ENCODE peak calls at places on chromosomes 3 and 15, in ten cellular contexts. X, K, M, C, F, A, H, O, N and P are unnamed samples.

GRCh38 chr3:192802957-192803899 is 75.9 kb upstream of the FGF12 start:
- DNase-seq in X (peak; percentile 50), K (no peak), M (peak; percentile 59), C (no peak), F (no peak), A (no peak), H (peak; percentile 70), O (peak; percentile 78), N (peak; percentile 20), P (no peak)

GRCh38 chr3:117499189-117499870 is 789.8 kb downstream of the TUSC7 start:
- DNase-seq in X (no peak), K (no peak), M (no peak), C (no peak), F (no peak), A (no peak), H (no peak), O (no peak), N (no peak), P (no peak)

GRCh38 chr3:61141184-61141583 is 110.1 kb downstream of the FHIT start:
- DNase-seq in X (no peak), K (no peak), M (no peak), C (no peak), F (no peak), A (no peak), H (no peak), O (no peak), N (no peak), P (no peak)

GRCh38 chr15:69546182-69546581 is 93.6 kb downstream of the RPLP1 start:
- DNase-seq in X (no peak), K (no peak), M (no peak), C (no peak), F (no peak), A (no peak), H (no peak), O (no peak), N (no peak), P (no peak)

GRCh38 chr15:101689901-101690300 is 34.4 kb downstream of the TARS3 start:
- DNase-seq in X (no peak), K (no peak), M (peak; percentile 68), C (no peak), F (no peak), A (no peak), H (peak; percentile 79), O (peak; percentile 78), N (peak; percentile 69), P (no peak)

GRCh38 chr3:180306691-180307090 is 270.0 kb upstream of the PEX5L start:
- DNase-seq in X (no peak), K (no peak), M (peak; percentile 25), C (no peak), F (no peak), A (no peak), H (peak; percentile 35), O (no peak), N (no peak), P (no peak)

GRCh38 chr3:101381809-101382208 is 61.4 kb upstream of the IMPG2 start:
- DNase-seq in X (no peak), K (no peak), M (peak; percentile 58), C (no peak), F (no peak), A (no peak), H (peak; percentile 61), O (peak; percentile 70), N (peak; percentile 5), P (no peak)

GRCh38 chr3:72152551-72153476 is 367.9 kb upstream of the PROK2 start:
- DNase-seq in X (peak; percentile 17), K (peak; percentile 35), M (peak; percentile 69), C (peak; percentile 76), F (peak; percentile 72), A (peak; percentile 91), H (peak; percentile 95), O (peak; percentile 69), N (peak; percentile 43), P (no peak)

GRCh38 chr15:89654847-89655805 is at the start of gene KIF7:
- DNase-seq in X (peak; percentile 60), K (peak; percentile 72), M (peak; percentile 47), C (no peak), F (no peak), A (peak; percentile 31), H (peak; percentile 40), O (peak; percentile 29), N (peak; percentile 16), P (no peak)

GRCh38 chr15:84731774-84732173 is 15.8 kb upstream of the SEC11A start:
- DNase-seq in X (no peak), K (no peak), M (peak; percentile 81), C (no peak), F (no peak), A (no peak), H (peak; percentile 83), O (peak; percentile 70), N (peak; percentile 28), P (no peak)

GRCh38 chr3:851098-851790 is 241.6 kb upstream of the CNTN6 start:
- DNase-seq in X (no peak), K (no peak), M (no peak), C (no peak), F (no peak), A (no peak), H (no peak), O (peak; percentile 27), N (no peak), P (no peak)

GRCh38 chr3:174016186-174016585 is 618.6 kb downstream of the NLGN1 start:
- DNase-seq in X (no peak), K (no peak), M (peak; percentile 92), C (no peak), F (no peak), A (no peak), H (peak; percentile 95), O (peak; percentile 93), N (peak; percentile 74), P (no peak)

GRCh38 chr3:189282189-189282588 is 110.4 kb downstream of the TPRG1 start:
- DNase-seq in X (no peak), K (no peak), M (no peak), C (no peak), F (no peak), A (no peak), H (no peak), O (no peak), N (no peak), P (no peak)

DNA sequence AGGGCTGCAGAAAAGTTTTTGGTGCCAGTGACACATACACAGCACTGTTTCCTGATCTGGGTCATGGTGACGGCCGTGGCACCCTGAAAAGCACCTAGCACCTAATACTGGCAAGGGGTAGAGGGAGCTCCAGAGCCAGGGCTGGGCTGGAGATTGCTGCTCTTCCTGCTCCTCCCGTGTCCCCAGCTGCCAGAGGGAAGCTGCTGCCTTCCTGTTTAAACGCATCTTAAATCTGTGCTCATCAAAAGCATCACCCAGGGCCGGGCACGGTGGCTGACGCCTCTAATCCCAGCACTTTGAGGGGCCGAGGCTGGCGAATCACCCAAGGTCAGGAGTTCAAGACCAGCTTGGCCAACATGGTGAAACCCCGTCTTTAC is 156.7 kb upstream of the MEF2A start:
- DNase-seq in X (peak; percentile 76), K (no peak), M (peak; percentile 60), C (peak; percentile 69), F (no peak), A (peak; percentile 65), H (peak; percentile 66), O (peak; percentile 75), N (peak; percentile 37), P (no peak)
- TF ChIP-seq CTCF in X (peak; percentile 59), K (no peak), M (peak; percentile 60), C (peak; percentile 34), F (no peak), A (peak; percentile 33), H (peak; percentile 66), O (peak; percentile 86), N (peak; percentile 81), P (no peak)

GRCh38 chr3:126476166-126476975 is 680 bp upstream of the ZXDC start:
- DNase-seq in X (peak; percentile 72), K (no peak), M (peak; percentile 25), C (peak; percentile 59), F (peak; percentile 64), A (peak; percentile 65), H (peak; percentile 27), O (peak; percentile 44), N (peak; percentile 9), P (no peak)

GRCh38 chr3:126473292-126474168 is 2.2 kb downstream of the ZXDC start:
- DNase-seq in X (no peak), K (no peak), M (no peak), C (no peak), F (no peak), A (no peak), H (no peak), O (no peak), N (no peak), P (no peak)

GRCh38 chr3:126476976-126477330 is 1.3 kb upstream of the ZXDC start:
- DNase-seq in X (no peak), K (no peak), M (no peak), C (no peak), F (no peak), A (no peak), H (no peak), O (no peak), N (no peak), P (no peak)

GRCh38 chr3:126474498-126475410 is 937 bp downstream of the ZXDC start:
- DNase-seq in X (peak; percentile 35), K (no peak), M (peak; percentile 35), C (peak; percentile 46), F (no peak), A (peak; percentile 53), H (peak; percentile 30), O (peak; percentile 56), N (peak; percentile 34), P (no peak)

DNA sequence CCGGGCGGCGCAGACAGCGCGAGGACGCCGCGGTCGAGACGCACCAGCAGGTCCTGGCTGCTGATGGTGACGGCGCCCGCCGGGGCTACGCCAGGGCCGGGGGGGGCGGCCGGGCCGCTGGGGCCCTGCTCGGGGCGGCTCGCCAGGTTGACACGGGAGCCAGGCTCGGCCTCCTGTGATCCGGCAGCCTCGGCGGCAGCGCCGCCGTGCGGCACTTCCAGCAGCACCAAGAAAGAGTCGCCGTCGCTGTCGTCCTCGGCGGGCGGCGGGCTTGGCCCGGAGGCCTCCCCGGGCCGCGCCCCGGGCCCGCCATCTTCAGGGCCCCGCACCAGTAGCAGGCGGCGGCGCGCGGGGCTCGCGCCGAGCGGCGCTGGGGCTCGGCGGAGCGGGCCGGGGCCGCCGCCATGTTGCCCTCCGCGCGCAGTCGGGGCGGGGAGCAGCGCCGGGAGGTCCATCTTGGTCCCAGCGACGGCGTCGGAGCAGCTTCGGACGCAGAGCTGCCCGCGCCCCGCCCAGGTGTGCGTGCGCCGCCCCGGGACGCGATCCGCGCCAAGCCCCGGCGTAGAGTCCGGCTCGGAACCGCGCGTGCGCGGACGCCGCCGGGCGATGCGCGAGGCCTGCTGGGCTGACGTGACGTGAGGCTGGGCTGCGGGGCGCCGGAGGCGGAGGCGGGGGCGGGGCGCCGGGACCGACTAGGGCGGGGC is at the start of gene ZXDC:
- DNase-seq in X (peak; percentile 93), K (peak; percentile 95), M (peak; percentile 91), C (peak; percentile 92), F (peak; percentile 94), A (peak; percentile 97), H (peak; percentile 90), O (peak; percentile 92), N (peak; percentile 80), P (peak; percentile 54)
- TF ChIP-seq CTCF in X (peak; percentile 49), K (no peak), M (peak; percentile 51), C (no peak), F (no peak), A (no peak), H (peak; percentile 26), O (no peak), N (peak; percentile 47), P (no peak)

GRCh38 chr3:50146316-50146901 is 8.7 kb upstream of the SEMA3F start:
- DNase-seq in X (no peak), K (no peak), M (no peak), C (no peak), F (no peak), A (no peak), H (no peak), O (no peak), N (no peak), P (no peak)
- TF ChIP-seq CTCF in X (no peak), K (no peak), M (no peak), C (no peak), F (no peak), A (no peak), H (no peak), O (no peak), N (no peak), P (no peak)

GRCh38 chr3:10192953-10193691 is 28.4 kb downstream of the IRAK2 start:
- DNase-seq in X (peak; percentile 60), K (no peak), M (peak; percentile 96), C (no peak), F (no peak), A (peak; percentile 42), H (peak; percentile 95), O (peak; percentile 97), N (peak; percentile 93), P (no peak)
- TF ChIP-seq CTCF in X (peak; percentile 47), K (no peak), M (peak; percentile 77), C (no peak), F (no peak), A (no peak), H (peak; percentile 77), O (peak; percentile 82), N (peak; percentile 88), P (no peak)